ENCODE peak calls at places on chromosomes 11 and 22, in four cellular contexts. One of them, this sample, is unnamed.

GRCh38 chr11:133830931-133831907 is 14.1 kb downstream of the SPATA19 start:
- DNase-seq in fibroblast of mammary gland: no peak
- DNase-seq in Caco-2: no peak
- DNase-seq in GM12878: no peak
- DNase-seq in this sample: no peak

GRCh38 chr11:75150079-75150478 is 828 bp upstream of the SLCO2B1 start:
- DNase-seq in Caco-2: no peak
- DNase-seq in fibroblast of mammary gland: no peak
- DNase-seq in GM12878: no peak
- DNase-seq in this sample: no peak

GRCh38 chr11:64874308-64874707 is 4.1 kb downstream of the EHD1 start:
- DNase-seq in GM12878: no peak
- DNase-seq in Caco-2: no peak
- DNase-seq in fibroblast of mammary gland: no peak
- DNase-seq in this sample: no peak

GRCh38 chr11:17992916-17993315 is 19.9 kb downstream of the SERGEF start:
- DNase-seq in GM12878: no peak
- DNase-seq in fibroblast of mammary gland: no peak
- DNase-seq in Caco-2: no peak
- DNase-seq in this sample: no peak

GRCh38 chr22:20226760-20227350 is 41.3 kb downstream of the RTN4R start:
- DNase-seq in GM12878: no peak
- DNase-seq in Caco-2: no peak
- DNase-seq in fibroblast of mammary gland: no peak
- DNase-seq in this sample: no peak

GRCh38 chr11:101584651-101585050 is 844 bp upstream of the TRPC6 start:
- DNase-seq in GM12878: no peak
- DNase-seq in Caco-2: no peak
- DNase-seq in fibroblast of mammary gland: no peak
- DNase-seq in this sample: no peak

GRCh38 chr11:31442086-31442485 is 67.3 kb downstream of the IMMP1L start:
- DNase-seq in Caco-2: no peak
- DNase-seq in GM12878: no peak
- DNase-seq in fibroblast of mammary gland: no peak
- DNase-seq in this sample: no peak

GRCh38 chr11:111602865-111603632 is 800 bp downstream of the SIK2 start:
- DNase-seq in Caco-2: peak; percentile 73
- DNase-seq in fibroblast of mammary gland: peak; percentile 52
- DNase-seq in GM12878: no peak
- DNase-seq in this sample: no peak

GRCh38 chr11:17400048-17400775 is 11.8 kb upstream of the KCNJ11 start:
- DNase-seq in Caco-2: no peak
- DNase-seq in GM12878: no peak
- DNase-seq in fibroblast of mammary gland: no peak
- DNase-seq in this sample: no peak

GRCh38 chr11:85653048-85653447 is 5.3 kb downstream of the TMEM126A start:
- DNase-seq in Caco-2: no peak
- DNase-seq in fibroblast of mammary gland: no peak
- DNase-seq in GM12878: no peak
- DNase-seq in this sample: no peak

GRCh38 chr11:102655547-102655946 is 30.4 kb upstream of the MMP20 start:
- DNase-seq in Caco-2: no peak
- DNase-seq in GM12878: no peak
- DNase-seq in fibroblast of mammary gland: no peak
- DNase-seq in this sample: no peak

GRCh38 chr22:20463324-20464095 is 25.9 kb upstream of the SCARF2 start:
- DNase-seq in fibroblast of mammary gland: no peak
- DNase-seq in GM12878: no peak
- DNase-seq in Caco-2: no peak
- DNase-seq in this sample: no peak

DNA sequence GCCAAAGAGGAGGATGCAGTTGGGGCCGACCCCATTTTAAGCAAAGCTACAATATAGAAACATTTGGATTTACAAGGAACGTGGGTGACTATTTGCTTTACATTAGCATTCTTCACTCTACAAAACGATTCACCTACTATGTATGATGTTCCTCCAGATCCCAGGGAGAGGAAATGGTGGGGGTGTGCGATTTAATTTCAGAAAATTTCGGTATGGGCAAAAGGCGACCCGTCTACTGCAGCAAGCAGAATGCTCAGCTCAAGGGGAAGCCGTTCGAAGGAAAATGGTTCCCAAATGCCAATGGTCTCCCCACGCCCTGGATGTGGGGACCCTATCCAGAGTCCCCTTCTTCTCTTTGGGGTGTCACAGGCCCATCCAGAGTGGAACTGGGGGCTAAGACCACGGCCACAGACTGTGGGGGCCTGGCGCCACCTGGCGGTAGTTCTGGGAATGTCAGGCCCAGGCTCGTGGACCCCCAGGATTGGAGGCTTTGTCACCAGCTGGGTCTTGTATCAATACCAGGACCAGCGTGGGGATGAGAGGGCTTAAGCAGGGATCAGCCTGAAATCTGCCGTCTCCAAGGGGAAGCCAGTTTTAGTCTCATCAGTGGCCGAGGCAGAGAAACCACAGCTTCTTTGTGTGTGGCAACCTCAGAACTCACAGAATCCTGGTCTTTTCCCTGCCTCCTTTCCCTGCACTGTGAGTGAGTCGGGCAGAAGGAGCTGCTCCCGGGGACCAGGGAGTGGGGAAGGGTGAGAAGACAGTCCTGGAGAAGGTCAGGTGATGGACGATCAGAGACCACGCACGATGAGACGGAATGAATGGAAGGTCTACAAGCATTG is 8.3 kb downstream of the LRRC10B start:
- DNase-seq in GM12878: no peak
- DNase-seq in Caco-2: peak; percentile 73
- DNase-seq in fibroblast of mammary gland: peak; percentile 18
- DNase-seq in this sample: no peak
- H3K4me3 ChIP-seq in GM12878: no peak overlapping the region
- H3K4me3 ChIP-seq in Caco-2: no peak overlapping the region
- H3K4me3 ChIP-seq in fibroblast of mammary gland: no peak overlapping the region
- H3K4me3 ChIP-seq in this sample: peak overlapping the region; percentile 5

GRCh38 chr11:126076641-126077040 is 14.0 kb upstream of the CDON start:
- DNase-seq in GM12878: no peak
- DNase-seq in Caco-2: no peak
- DNase-seq in fibroblast of mammary gland: no peak
- DNase-seq in this sample: no peak

GRCh38 chr11:126081915-126082250 is 19.2 kb upstream of the CDON start:
- DNase-seq in fibroblast of mammary gland: no peak
- DNase-seq in Caco-2: no peak
- DNase-seq in GM12878: no peak
- DNase-seq in this sample: no peak

GRCh38 chr11:126082251-126083109 is 19.8 kb upstream of the CDON start:
- DNase-seq in Caco-2: no peak
- DNase-seq in fibroblast of mammary gland: no peak
- DNase-seq in GM12878: no peak
- DNase-seq in this sample: no peak

GRCh38 chr11:126080206-126080941 is 17.7 kb upstream of the CDON start:
- DNase-seq in GM12878: no peak
- DNase-seq in fibroblast of mammary gland: peak; percentile 6
- DNase-seq in Caco-2: no peak
- DNase-seq in this sample: no peak

DNA sequence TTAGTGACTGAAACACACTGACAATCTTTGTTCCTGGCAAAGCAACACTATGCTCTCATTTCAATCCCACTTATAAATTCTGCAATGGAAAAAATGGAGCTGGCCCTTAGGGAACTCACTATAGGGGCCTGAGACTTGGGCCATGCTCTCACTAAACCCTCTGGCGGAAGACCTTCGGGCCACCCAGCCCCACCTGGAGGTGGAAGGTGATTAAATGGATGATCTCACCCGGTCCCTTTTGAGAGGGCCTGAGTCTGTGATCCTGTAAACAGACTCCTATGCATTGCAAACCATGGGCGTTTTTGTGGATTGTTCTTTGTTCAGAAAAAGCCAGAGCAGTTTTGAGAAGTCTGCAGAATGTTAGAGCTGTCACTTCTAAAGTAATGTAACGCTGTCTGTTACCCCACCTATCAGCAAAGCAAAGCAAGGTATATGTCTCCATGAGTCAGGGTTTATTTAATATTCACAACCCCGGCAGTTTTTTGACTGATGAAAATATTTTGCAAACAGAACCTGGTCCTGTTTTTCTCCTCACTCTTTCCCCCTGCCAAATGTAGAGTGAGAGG is 17.1 kb upstream of the CDON start:
- DNase-seq in Caco-2: no peak
- DNase-seq in fibroblast of mammary gland: no peak
- DNase-seq in GM12878: no peak
- DNase-seq in this sample: no peak
- H3K4me3 ChIP-seq in Caco-2: no peak overlapping the region
- H3K4me3 ChIP-seq in fibroblast of mammary gland: no peak overlapping the region
- H3K4me3 ChIP-seq in GM12878: no peak overlapping the region
- H3K4me3 ChIP-seq in this sample: no peak overlapping the region

GRCh38 chr11:123188508-123189165 is 6.4 kb downstream of the CLMP start:
- DNase-seq in fibroblast of mammary gland: peak; percentile 100
- DNase-seq in GM12878: no peak
- DNase-seq in Caco-2: no peak
- DNase-seq in this sample: peak; percentile 49
- H3K4me3 ChIP-seq in fibroblast of mammary gland: peak overlapping the region; percentile 35
- H3K4me3 ChIP-seq in GM12878: no peak overlapping the region
- H3K4me3 ChIP-seq in Caco-2: no peak overlapping the region
- H3K4me3 ChIP-seq in this sample: peak overlapping the region; percentile 9

GRCh38 chr11:61004841-61005240 is 33.4 kb downstream of the CD6 start:
- DNase-seq in Caco-2: no peak
- DNase-seq in fibroblast of mammary gland: no peak
- DNase-seq in GM12878: no peak
- DNase-seq in this sample: no peak

GRCh38 chr11:61007971-61008896 is 36.8 kb downstream of the CD6 start:
- DNase-seq in fibroblast of mammary gland: no peak
- DNase-seq in GM12878: no peak
- DNase-seq in Caco-2: no peak
- DNase-seq in this sample: no peak

GRCh38 chr11:61008971-61009370 is 37.5 kb downstream of the CD6 start:
- DNase-seq in Caco-2: no peak
- DNase-seq in fibroblast of mammary gland: no peak
- DNase-seq in GM12878: no peak
- DNase-seq in this sample: no peak

GRCh38 chr11:61009392-61010275 is 38.2 kb downstream of the CD6 start:
- DNase-seq in fibroblast of mammary gland: no peak
- DNase-seq in Caco-2: no peak
- DNase-seq in GM12878: no peak
- DNase-seq in this sample: no peak

GRCh38 chr11:61007383-61007970 is 36.0 kb downstream of the CD6 start:
- DNase-seq in Caco-2: peak; percentile 44
- DNase-seq in fibroblast of mammary gland: no peak
- DNase-seq in GM12878: no peak
- DNase-seq in this sample: no peak
- H3K4me3 ChIP-seq in Caco-2: peak overlapping the region; percentile 37
- H3K4me3 ChIP-seq in fibroblast of mammary gland: no peak overlapping the region
- H3K4me3 ChIP-seq in GM12878: peak overlapping the region; percentile 36
- H3K4me3 ChIP-seq in this sample: no peak overlapping the region

DNA sequence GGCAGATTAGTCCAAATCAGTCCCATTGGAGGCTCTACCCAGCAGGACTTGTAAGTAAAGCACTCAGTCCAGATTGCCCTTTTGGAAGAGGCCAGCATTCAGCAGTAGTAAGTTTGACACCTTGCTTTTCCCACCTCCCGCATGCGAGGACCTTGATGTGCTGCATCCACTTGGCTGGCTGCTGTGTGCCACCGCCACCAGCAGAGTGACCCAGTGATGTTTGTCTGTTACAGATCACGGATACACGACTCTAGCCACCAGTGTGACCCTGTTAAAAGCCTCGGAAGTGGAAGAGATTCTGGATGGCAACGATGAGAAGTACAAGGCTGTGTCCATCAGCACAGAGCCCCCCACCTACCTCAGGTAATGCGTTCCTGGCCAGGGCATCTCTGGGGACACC is 6.6 kb downstream of the SMARCB1 start:
- DNase-seq in fibroblast of mammary gland: no peak
- DNase-seq in GM12878: no peak
- DNase-seq in Caco-2: no peak
- DNase-seq in this sample: no peak
- H3K4me3 ChIP-seq in fibroblast of mammary gland: no peak overlapping the region
- H3K4me3 ChIP-seq in GM12878: no peak overlapping the region
- H3K4me3 ChIP-seq in Caco-2: no peak overlapping the region
- H3K4me3 ChIP-seq in this sample: no peak overlapping the region

GRCh38 chr11:44911031-44911814 is 39.5 kb downstream of the TP53I11 start:
- DNase-seq in Caco-2: peak; percentile 86
- DNase-seq in fibroblast of mammary gland: peak; percentile 75
- DNase-seq in GM12878: no peak
- DNase-seq in this sample: no peak
- H3K4me3 ChIP-seq in Caco-2: no peak overlapping the region
- H3K4me3 ChIP-seq in fibroblast of mammary gland: no peak overlapping the region
- H3K4me3 ChIP-seq in GM12878: no peak overlapping the region
- H3K4me3 ChIP-seq in this sample: no peak overlapping the region

GRCh38 chr11:39541945-39542351 is 1917.5 kb downstream of the LRRC4C start:
- DNase-seq in GM12878: no peak
- DNase-seq in Caco-2: peak; percentile 4
- DNase-seq in fibroblast of mammary gland: no peak
- DNase-seq in this sample: no peak
- H3K4me3 ChIP-seq in GM12878: no peak overlapping the region
- H3K4me3 ChIP-seq in Caco-2: no peak overlapping the region
- H3K4me3 ChIP-seq in fibroblast of mammary gland: no peak overlapping the region
- H3K4me3 ChIP-seq in this sample: no peak overlapping the region

GRCh38 chr22:37052386-37053309 is 1.1 kb downstream of the KCTD17 start:
- DNase-seq in Caco-2: no peak
- DNase-seq in fibroblast of mammary gland: no peak
- DNase-seq in GM12878: no peak
- DNase-seq in this sample: no peak
- H3K4me3 ChIP-seq in Caco-2: peak overlapping the region; percentile 56
- H3K4me3 ChIP-seq in fibroblast of mammary gland: peak overlapping the region; percentile 60
- H3K4me3 ChIP-seq in GM12878: peak overlapping the region; percentile 90
- H3K4me3 ChIP-seq in this sample: peak overlapping the region; percentile 72

GRCh38 chr11:10673476-10674062 is 20.0 kb downstream of the IRAG1 start:
- DNase-seq in fibroblast of mammary gland: no peak
- DNase-seq in Caco-2: no peak
- DNase-seq in GM12878: no peak
- DNase-seq in this sample: no peak
- H3K4me3 ChIP-seq in fibroblast of mammary gland: no peak overlapping the region
- H3K4me3 ChIP-seq in Caco-2: no peak overlapping the region
- H3K4me3 ChIP-seq in GM12878: no peak overlapping the region
- H3K4me3 ChIP-seq in this sample: no peak overlapping the region

GRCh38 chr22:17260950-17261349 is 41.7 kb upstream of the ADA2 start:
- DNase-seq in fibroblast of mammary gland: no peak
- DNase-seq in Caco-2: peak; percentile 13
- DNase-seq in GM12878: no peak
- DNase-seq in this sample: no peak
- H3K4me3 ChIP-seq in fibroblast of mammary gland: no peak overlapping the region
- H3K4me3 ChIP-seq in Caco-2: no peak overlapping the region
- H3K4me3 ChIP-seq in GM12878: no peak overlapping the region
- H3K4me3 ChIP-seq in this sample: no peak overlapping the region